ENCODE peak calls at places on chromosomes 1 and 21, in seven cellular contexts. B is PC-3, L is Karpas-422, U is mammary epithelial cell, R is fibroblast of lung, G is H1, Q is K562. X is an unnamed sample.

GRCh38 chr1:59249738-59250137 is 47.2 kb upstream of the FGGY start:
- DNase-seq in B (no peak), L (no peak), U (no peak), R (no peak), G (no peak), Q (no peak), X (no peak)

GRCh38 chr1:8533907-8534306 is 216.0 kb downstream of the SLC45A1 start:
- DNase-seq in B (no peak), L (peak; percentile 51), U (no peak), R (no peak), G (no peak), Q (no peak), X (no peak)

GRCh38 chr1:220876511-220877347 is 2.5 kb upstream of the HLX start:
- DNase-seq in B (no peak), L (no peak), U (no peak), R (peak; percentile 29), G (no peak), Q (no peak), X (no peak)

GRCh38 chr1:62849031-62849430 is 65.1 kb downstream of the ATG4C start:
- DNase-seq in B (peak; percentile 37), L (peak; percentile 46), U (no peak), R (no peak), G (no peak), Q (no peak), X (no peak)

GRCh38 chr1:67674260-67675011 is 10.6 kb upstream of the GADD45A start:
- DNase-seq in B (no peak), L (peak; percentile 43), U (no peak), R (peak; percentile 91), G (no peak), Q (no peak), X (peak; percentile 64)

GRCh38 chr1:171251741-171252300 is 3.5 kb downstream of the FMO1 start:
- DNase-seq in B (peak; percentile 53), L (no peak), U (no peak), R (peak; percentile 51), G (no peak), Q (peak; percentile 30), X (no peak)

GRCh38 chr1:56688522-56689026 is 43.5 kb downstream of the PRKAA2 start:
- DNase-seq in B (peak; percentile 97), L (no peak), U (peak; percentile 91), R (peak; percentile 39), G (no peak), Q (no peak), X (peak; percentile 87)

GRCh38 chr21:35850029-35850428 is 210.3 kb downstream of the SETD4 start:
- DNase-seq in B (no peak), L (no peak), U (peak; percentile 7), R (peak; percentile 81), G (no peak), Q (no peak), X (peak; percentile 35)

GRCh38 chr21:29704719-29705118 is 235.1 kb downstream of the GRIK1 start:
- DNase-seq in B (no peak), L (no peak), U (no peak), R (peak; percentile 32), G (no peak), Q (no peak), X (peak; percentile 17)

GRCh38 chr1:159935305-159935704 is 10.0 kb upstream of the TAGLN2 start:
- DNase-seq in B (no peak), L (no peak), U (no peak), R (no peak), G (no peak), Q (no peak), X (no peak)

GRCh38 chr21:41699311-41699710 is 67.5 kb downstream of the RIPK4 start:
- DNase-seq in B (no peak), L (no peak), U (no peak), R (no peak), G (no peak), Q (no peak), X (no peak)

GRCh38 chr1:236282159-236282716 is 480 bp upstream of the ERO1B start:
- DNase-seq in B (no peak), L (no peak), U (no peak), R (peak; percentile 2), G (no peak), Q (peak; percentile 37), X (no peak)

GRCh38 chr21:44065428-44065827 is 41.8 kb upstream of the PWP2 start:
- DNase-seq in B (no peak), L (no peak), U (no peak), R (peak; percentile 23), G (no peak), Q (no peak), X (peak; percentile 9)

GRCh38 chr1:197733324-197733723 is 42.0 kb downstream of the DENND1B start:
- DNase-seq in B (no peak), L (no peak), U (no peak), R (no peak), G (no peak), Q (no peak), X (no peak)

GRCh38 chr21:42565206-42565810 is 51.7 kb downstream of the SLC37A1 start:
- DNase-seq in B (no peak), L (no peak), U (no peak), R (no peak), G (no peak), Q (no peak), X (no peak)

GRCh38 chr1:205381305-205381704 is 24.6 kb upstream of the KLHDC8A start:
- DNase-seq in B (no peak), L (no peak), U (no peak), R (no peak), G (no peak), Q (no peak), X (no peak)

GRCh38 chr1:154436433-154436832 is 31.3 kb downstream of the IL6R start:
- DNase-seq in B (no peak), L (no peak), U (no peak), R (no peak), G (no peak), Q (no peak), X (no peak)
- H3K27ac ChIP-seq in B (no peak overlapping the region), L (no peak overlapping the region), U (no peak overlapping the region), R (no peak overlapping the region), G (no peak overlapping the region), Q (no peak overlapping the region), X (no peak overlapping the region)

DNA sequence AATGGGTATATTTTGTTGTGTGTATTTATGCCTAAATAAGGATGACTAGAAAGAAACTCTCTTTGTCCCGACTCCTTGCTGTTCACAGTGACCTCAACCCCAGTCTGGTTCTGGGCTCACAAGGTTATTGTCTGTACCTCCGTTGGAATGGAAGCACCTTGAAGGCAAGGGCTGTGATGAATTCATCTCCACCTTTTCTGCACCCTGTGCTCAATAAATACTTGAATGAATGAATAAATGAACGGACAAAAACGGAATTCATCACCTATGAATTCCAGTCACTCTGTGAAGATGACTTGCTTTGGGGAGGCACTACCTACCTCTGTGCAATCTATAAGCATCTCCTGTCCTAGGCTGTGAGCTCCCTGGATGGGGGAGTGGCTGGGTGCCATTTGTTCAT is 39.3 kb downstream of the HSPG2 start:
- DNase-seq in B (no peak), L (no peak), U (no peak), R (no peak), G (no peak), Q (no peak), X (no peak)
- H3K4me1 ChIP-seq in B (no peaks in the 10 kb centered on the region), L (no peaks in the 10 kb centered on the region), U (peaks cover 20% of the 10 kb centered on the region), R (peaks cover 38% of the 10 kb centered on the region), G (no peaks in the 10 kb centered on the region), Q (peaks cover 29% of the 10 kb centered on the region), X (peaks cover 45% of the 10 kb centered on the region)

DNA sequence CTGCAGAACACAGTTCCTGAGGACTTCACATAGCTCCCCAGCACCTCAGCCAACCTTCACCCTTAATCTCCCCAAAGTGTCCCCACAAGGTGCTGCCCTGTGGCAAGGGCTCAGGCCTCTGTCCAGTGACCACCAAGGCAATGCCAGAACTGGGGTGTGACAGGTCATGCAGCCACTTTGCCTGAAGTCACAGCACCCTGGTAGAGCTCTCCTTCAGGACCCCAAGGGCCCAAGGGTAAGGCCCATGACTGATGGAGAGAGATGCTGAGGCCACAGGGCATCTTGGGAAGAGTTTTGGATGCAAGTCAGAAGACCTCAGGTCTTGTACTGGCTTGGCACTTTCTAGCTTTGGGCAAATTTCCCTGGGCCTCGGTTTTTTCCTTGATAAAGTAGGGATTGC is 783 bp upstream of the FCMR start:
- DNase-seq in B (no peak), L (no peak), U (no peak), R (no peak), G (no peak), Q (no peak), X (no peak)
- H3K9ac ChIP-seq in B (no peak overlapping the region), L (no peak overlapping the region), U (no peak overlapping the region), R (no peak overlapping the region), G (no peak overlapping the region), Q (no peak overlapping the region), X (no peak overlapping the region)

DNA sequence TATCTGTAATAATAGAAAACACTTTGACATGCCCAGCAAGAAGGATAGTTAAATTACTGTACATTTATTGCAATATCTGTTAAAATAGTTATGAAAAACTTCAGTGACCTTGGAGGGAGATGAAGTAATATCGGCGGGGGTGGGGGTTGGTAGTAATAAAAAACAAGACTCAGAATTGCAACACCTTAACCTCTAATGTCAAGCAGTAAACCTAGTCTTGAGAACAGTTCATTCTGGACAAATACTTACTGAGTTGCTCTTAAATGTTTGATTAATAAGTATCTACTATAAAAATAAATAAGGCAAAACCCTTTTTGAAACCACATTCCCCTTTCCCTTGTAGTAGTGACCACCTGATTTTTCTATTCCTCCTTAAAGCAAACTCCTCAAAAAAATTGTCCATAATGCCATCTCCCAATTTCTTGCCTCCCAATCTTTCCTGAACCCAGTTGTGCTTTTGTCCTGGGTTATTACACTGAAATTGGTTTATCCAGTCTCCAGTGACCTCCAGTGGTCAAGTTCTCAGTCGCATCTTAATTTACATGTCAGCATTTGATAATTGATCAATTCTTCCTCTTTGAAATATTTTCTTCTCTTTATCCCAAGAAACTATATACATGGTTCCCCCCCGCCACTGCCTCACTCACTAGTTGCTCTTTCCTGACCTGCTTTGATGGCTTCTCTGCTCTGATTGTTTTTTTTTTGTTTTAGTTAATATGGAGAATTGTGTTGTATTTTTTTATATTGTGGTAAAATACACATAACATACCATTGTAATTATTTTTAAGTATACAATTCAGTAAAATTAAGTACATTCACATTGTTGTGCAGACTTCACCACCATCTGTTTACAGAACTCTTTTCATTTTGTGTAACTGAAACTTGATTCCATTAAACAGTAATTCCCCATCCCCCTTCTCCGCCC is 36.8 kb downstream of the RAP1A start:
- DNase-seq in B (peak; percentile 71), L (peak; percentile 62), U (peak; percentile 27), R (peak; percentile 80), G (no peak), Q (peak; percentile 41), X (peak; percentile 12)
- H3K27ac ChIP-seq in B (no peak overlapping the region), L (no peak overlapping the region), U (no peak overlapping the region), R (no peak overlapping the region), G (no peak overlapping the region), Q (no peak overlapping the region), X (no peak overlapping the region)

DNA sequence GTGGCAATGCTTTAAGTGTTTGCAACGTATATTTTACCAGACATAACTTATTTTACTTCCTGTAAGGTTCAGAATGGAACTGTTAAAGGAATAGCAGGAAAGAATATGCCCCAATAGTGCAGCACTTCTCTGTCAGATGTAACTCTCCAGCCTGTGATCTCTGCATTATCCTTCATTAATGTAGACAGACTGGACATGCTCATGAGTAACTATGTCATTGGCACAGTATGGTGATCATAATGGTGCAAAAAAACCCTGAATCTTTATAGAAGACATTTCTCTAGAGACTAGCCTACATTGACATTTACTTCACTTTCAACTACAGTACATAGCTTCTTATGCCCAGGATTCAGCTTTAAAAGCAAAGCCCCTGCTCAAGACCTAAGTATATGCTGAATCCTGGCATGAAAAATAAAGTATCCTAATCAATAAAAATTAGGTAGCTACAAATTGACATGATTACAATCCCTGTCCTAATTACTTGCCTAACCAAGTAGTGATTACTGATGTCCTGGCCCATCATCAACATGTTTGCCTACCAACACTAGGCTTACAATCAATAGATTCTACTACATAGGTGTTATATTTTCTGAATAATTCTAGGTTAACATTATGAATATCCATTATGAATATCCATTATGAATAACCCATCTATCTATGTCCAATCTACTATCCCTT is 13.9 kb downstream of the COX20 start:
- DNase-seq in B (no peak), L (no peak), U (no peak), R (no peak), G (no peak), Q (no peak), X (no peak)
- H3K4me1 ChIP-seq in B (no peaks in the 10 kb centered on the region), L (no peaks in the 10 kb centered on the region), U (no peaks in the 10 kb centered on the region), R (no peaks in the 10 kb centered on the region), G (no peaks in the 10 kb centered on the region), Q (no peaks in the 10 kb centered on the region), X (no peaks in the 10 kb centered on the region)